ENCODE peak calls at places on chromosomes 11 and 22, in nine cellular contexts. E is lower lobe of right lung; Q is mammary epithelial cell; P is BE2C; D is hepatocyte; I is fibroblast of villous mesenchyme; M is CD8-positive, alpha-beta T cell; T is HFF-Myc; X is DND-41. H is an unnamed sample.

GRCh38 chr11:2204361-2205213 is 33.0 kb upstream of the TH start:
- DNase-seq in I (no peak), T (no peak), Q (no peak), X (no peak), P (no peak), E (peak; percentile 36), M (no peak), D (no peak), H (peak; percentile 13)

GRCh38 chr22:37199103-37199838 is 11.2 kb upstream of the C1QTNF6 start:
- DNase-seq in P (peak; percentile 99), T (peak; percentile 91), Q (peak; percentile 94), M (peak; percentile 100), D (peak; percentile 98), I (peak; percentile 98), E (peak; percentile 98), X (peak; percentile 100), H (peak; percentile 100)

GRCh38 chr22:48139776-48140175 is 1377.3 kb downstream of the TBC1D22A start:
- DNase-seq in P (no peak), E (no peak), T (no peak), I (no peak), M (no peak), Q (no peak), X (no peak), D (no peak), H (no peak)

GRCh38 chr11:10328314-10329090 is 23.6 kb downstream of the ADM start:
- DNase-seq in X (no peak), Q (peak; percentile 19), D (no peak), P (no peak), M (no peak), E (no peak), I (peak; percentile 93), T (no peak), H (no peak)

GRCh38 chr11:40722179-40722795 is 737.2 kb downstream of the LRRC4C start:
- DNase-seq in M (no peak), D (peak; percentile 49), I (peak; percentile 3), T (no peak), X (no peak), E (no peak), Q (peak; percentile 28), P (peak; percentile 30), H (no peak)

GRCh38 chr11:71563401-71563800 is 2.0 kb upstream of the KRTAP5-10 start:
- DNase-seq in D (peak; percentile 66), P (peak; percentile 53), Q (peak; percentile 55), I (peak; percentile 34), T (no peak), M (no peak), E (no peak), X (peak; percentile 14), H (no peak)

GRCh38 chr22:37884420-37884819 is 21.7 kb upstream of the MICALL1 start:
- DNase-seq in P (no peak), D (no peak), Q (no peak), T (no peak), E (no peak), M (no peak), X (no peak), I (peak; percentile 86), H (no peak)

GRCh38 chr11:86773878-86774277 is 26.5 kb upstream of the PRSS23 start:
- DNase-seq in E (no peak), I (peak; percentile 33), T (no peak), X (no peak), P (no peak), Q (no peak), D (no peak), M (no peak), H (no peak)

GRCh38 chr11:63567044-63567840 is 4.1 kb upstream of the PLAAT2 start:
- DNase-seq in M (no peak), P (no peak), E (no peak), T (peak; percentile 64), I (peak; percentile 96), D (peak; percentile 89), Q (peak; percentile 95), X (no peak), H (no peak)

GRCh38 chr22:48920776-48921241 is 906.9 kb downstream of the BRD1 start:
- DNase-seq in E (no peak), I (no peak), M (peak; percentile 19), X (no peak), Q (no peak), D (no peak), T (no peak), P (no peak), H (no peak)

GRCh38 chr22:16781074-16781763 is 44.0 kb downstream of the XKR3 start:
- DNase-seq in M (no peak), T (no peak), P (no peak), E (no peak), X (no peak), Q (no peak), D (no peak), I (no peak), H (no peak)

GRCh38 chr22:44129614-44129976 is 51.1 kb upstream of the PARVG start:
- DNase-seq in I (peak; percentile 26), P (peak; percentile 33), E (no peak), D (no peak), T (peak; percentile 22), M (no peak), Q (peak; percentile 8), X (no peak), H (no peak)

GRCh38 chr22:29216011-29216872 is 10.5 kb downstream of the EMID1 start:
- DNase-seq in I (no peak), M (no peak), T (no peak), E (no peak), D (no peak), Q (no peak), X (no peak), P (no peak), H (no peak)

GRCh38 chr22:27554106-27554814 is 247.3 kb downstream of the MN1 start:
- DNase-seq in X (no peak), P (no peak), T (no peak), D (peak; percentile 67), M (no peak), I (peak; percentile 72), Q (no peak), E (no peak), H (no peak)

GRCh38 chr11:12669930-12670329 is 4.3 kb upstream of the TEAD1 start:
- DNase-seq in D (no peak), X (no peak), Q (peak; percentile 8), T (no peak), E (no peak), M (no peak), P (no peak), I (no peak), H (no peak)

GRCh38 chr22:35868938-35869337 is 151.3 kb downstream of the APOL5 start:
- DNase-seq in P (no peak), X (no peak), Q (no peak), D (no peak), T (no peak), M (no peak), E (no peak), I (no peak), H (no peak)

GRCh38 chr11:76782526-76783293 is 446 bp upstream of the TSKU start:
- DNase-seq in D (peak; percentile 97), I (peak; percentile 99), M (no peak), T (peak; percentile 90), Q (peak; percentile 92), X (peak; percentile 93), E (peak; percentile 85), P (peak; percentile 98), H (peak; percentile 87)

GRCh38 chr22:46274381-46274780 is 6.6 kb downstream of the TTC38 start:
- DNase-seq in P (no peak), M (no peak), X (no peak), I (no peak), D (no peak), E (no peak), Q (no peak), T (no peak), H (no peak)

GRCh38 chr11:3995949-3996554 is 98.5 kb upstream of the RRM1 start:
- DNase-seq in P (peak; percentile 34), I (peak; percentile 50), M (no peak), Q (no peak), E (no peak), X (peak; percentile 26), D (no peak), T (no peak), H (no peak)

GRCh38 chr11:44368886-44369285 is 58.9 kb upstream of the ALX4 start:
- DNase-seq in I (no peak), D (no peak), E (no peak), Q (no peak), T (no peak), M (no peak), X (no peak), P (no peak), H (no peak)

GRCh38 chr11:64918056-64918455 is 1.0 kb upstream of the ATG2A start:
- DNase-seq in Q (no peak), X (peak; percentile 22), P (no peak), I (peak; percentile 66), T (peak; percentile 17), E (no peak), D (peak; percentile 67), M (no peak), H (no peak)

GRCh38 chr11:65131895-65132237 is 2.5 kb downstream of the SYVN1 start:
- DNase-seq in P (no peak), D (no peak), X (no peak), Q (no peak), E (no peak), I (no peak), M (no peak), T (no peak), H (no peak)

GRCh38 chr11:95192717-95193116 is 38.3 kb downstream of the SESN3 start:
- DNase-seq in E (no peak), Q (no peak), M (no peak), D (no peak), T (no peak), X (no peak), P (no peak), I (no peak), H (no peak)

GRCh38 chr11:250740-251299 is 14.0 kb downstream of the PSMD13 start:
- DNase-seq in I (peak; percentile 63), X (peak; percentile 70), M (peak; percentile 89), T (no peak), P (peak; percentile 33), Q (peak; percentile 11), E (peak; percentile 77), D (peak; percentile 67), H (no peak)
- TF ChIP-seq CTCF in I (peak; percentile 72), X (peak; percentile 73), M (peak; percentile 77), T (peak; percentile 69), P (peak; percentile 55), Q (peak; percentile 62), E (peak; percentile 69), D (peak; percentile 61), H (peak; percentile 71)

GRCh38 chr11:119185916-119186634 is 800 bp downstream of the NHERF4 start:
- DNase-seq in M (no peak), P (no peak), X (no peak), D (no peak), E (peak; percentile 36), T (no peak), Q (no peak), I (no peak), H (no peak)
- TF ChIP-seq CTCF in M (no peak), P (no peak), X (no peak), D (no peak), E (no peak), T (no peak), Q (no peak), I (no peak), H (no peak)

GRCh38 chr11:102367364-102367763 is 20.4 kb downstream of the BIRC2 start:
- DNase-seq in T (no peak), D (peak; percentile 35), I (no peak), M (no peak), E (no peak), X (no peak), P (no peak), Q (no peak), H (no peak)
- TF ChIP-seq CTCF in T (no peak), D (peak; percentile 48), I (no peak), M (peak; percentile 70), E (peak; percentile 17), X (peak; percentile 45), P (peak; percentile 24), Q (peak; percentile 4), H (no peak)

GRCh38 chr11:103637250-103637649 is 399.2 kb upstream of the DDI1 start:
- DNase-seq in X (no peak), D (no peak), T (no peak), P (no peak), Q (no peak), E (no peak), M (no peak), I (peak; percentile 55), H (no peak)
- TF ChIP-seq CTCF in X (no peak), D (no peak), T (no peak), P (no peak), Q (no peak), E (no peak), M (no peak), I (peak; percentile 3), H (no peak)